ENCODE peak calls at places on chromosomes 7 and 10, in four cellular contexts. L is SK-N-SH, K is choroid plexus epithelial cell, R is HFF-Myc. J is an unnamed sample.

GRCh38 chr10:110608087-110608486 is 36.0 kb upstream of the RBM20 start:
- DNase-seq in R (no peak), L (no peak), K (no peak), J (no peak)

GRCh38 chr10:71039551-71039950 is 151.2 kb upstream of the PCBD1 start:
- DNase-seq in K (no peak), L (no peak), R (no peak), J (no peak)

GRCh38 chr10:52256832-52257691 is 57.0 kb upstream of the DKK1 start:
- DNase-seq in K (peak), L (no peak), R (no peak), J (peak)

GRCh38 chr7:45100761-45101480 is 10.6 kb downstream of the TBRG4 start:
- DNase-seq in K (no peak), L (no peak), R (no peak), J (no peak)

GRCh38 chr10:77555591-77556212 is 81.9 kb downstream of the KCNMA1 start:
- DNase-seq in L (no peak), K (peak), R (no peak), J (no peak)

GRCh38 chr10:69479737-69480412 is 28.6 kb downstream of the TSPAN15 start:
- DNase-seq in R (no peak), L (no peak), K (peak), J (peak)

GRCh38 chr10:119517235-119518141 is 25.0 kb downstream of the RGS10 start:
- DNase-seq in K (peak), R (no peak), L (no peak), J (no peak)

GRCh38 chr10:15169555-15170407 is 1.3 kb upstream of the NMT2 start:
- DNase-seq in K (peak), L (no peak), R (no peak), J (no peak)

GRCh38 chr7:1432411-1433082 is 26.7 kb downstream of the MICALL2 start:
- DNase-seq in L (peak), K (peak), R (no peak), J (no peak)

GRCh38 chr7:92834661-92835139 is 1.7 kb downstream of the CDK6 start:
- DNase-seq in K (no peak), R (no peak), L (peak), J (no peak)

GRCh38 chr7:7817748-7818147 is 99.3 kb upstream of the RPA3 start:
- DNase-seq in L (no peak), K (no peak), R (no peak), J (no peak)

GRCh38 chr7:74183653-74184450 is 9.7 kb downstream of the EIF4H start:
- DNase-seq in R (no peak), K (no peak), L (peak), J (no peak)

GRCh38 chr7:94656925-94657731 is 1.2 kb upstream of the SGCE start:
- DNase-seq in L (no peak), R (no peak), K (peak), J (no peak)

GRCh38 chr10:78865931-78866717 is 202.6 kb upstream of the ZMIZ1 start:
- DNase-seq in R (no peak), L (no peak), K (no peak), J (no peak)

GRCh38 chr10:22631646-22632278 is 82.6 kb downstream of the PIP4K2A start:
- DNase-seq in R (no peak), K (peak), L (no peak), J (no peak)

DNA sequence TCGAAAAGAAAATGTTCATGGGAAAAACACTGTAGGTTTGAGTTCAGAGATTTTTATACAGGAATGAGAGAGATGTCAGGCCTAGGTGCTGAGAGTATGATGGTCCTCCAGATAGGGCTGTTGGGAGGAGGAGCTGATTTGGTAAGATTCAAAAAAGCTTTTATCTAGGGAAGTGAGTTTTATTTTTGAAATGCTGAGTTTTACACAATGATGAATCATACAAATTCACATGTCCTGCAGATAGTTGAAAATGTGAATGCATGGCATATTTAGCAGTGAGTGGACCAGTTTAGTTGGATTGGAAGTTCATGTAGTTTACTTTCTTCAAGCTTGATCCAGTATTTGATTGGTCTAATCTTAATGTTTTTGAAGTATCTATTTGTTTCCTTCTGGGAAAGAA is 154.8 kb downstream of the LRRC4 start:
- DNase-seq in L (no peak), K (peak), R (no peak), J (no peak)
- H3K4me3 ChIP-seq in L (no peak), K (no peak), R (no peak), J (no peak)

DNA sequence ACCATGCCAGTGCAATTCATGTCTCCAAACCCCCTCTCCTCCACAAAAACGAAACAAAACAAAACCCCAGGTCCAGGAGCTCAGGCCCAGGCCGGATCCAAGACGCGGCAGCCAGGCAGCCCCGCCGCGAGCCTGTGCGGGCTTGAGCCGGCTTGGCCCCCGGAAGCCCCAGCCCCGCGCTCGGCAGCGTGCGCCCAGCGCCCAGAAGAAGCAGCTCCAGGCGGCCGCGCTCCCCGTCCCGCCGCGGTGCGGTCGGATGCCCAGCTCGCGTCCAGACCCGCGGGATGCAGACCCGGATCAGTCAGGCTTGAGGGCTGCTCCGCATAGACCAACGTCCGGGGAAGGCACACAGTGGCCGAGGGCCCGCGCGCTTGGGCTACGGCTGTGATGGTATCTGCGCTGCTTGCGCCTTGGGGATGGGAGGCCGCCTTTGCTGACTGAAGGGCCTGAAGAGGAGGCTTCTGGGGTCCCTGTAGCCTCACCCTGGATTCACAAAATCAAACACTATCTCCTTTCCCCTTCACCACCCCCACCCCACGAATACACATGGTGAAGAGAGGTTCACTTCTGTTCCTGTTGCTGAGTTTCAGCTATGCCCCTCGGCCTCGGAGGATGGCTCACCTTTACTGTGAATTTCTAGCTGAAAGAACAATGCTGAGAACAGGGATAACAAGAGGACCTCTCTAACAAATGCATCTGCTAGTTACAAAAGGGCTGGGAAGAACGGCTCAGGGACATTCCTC is 79.9 kb upstream of the EN2 start:
- DNase-seq in L (peak), K (peak), R (no peak), J (no peak)
- H3K4me3 ChIP-seq in L (peak), K (no peak), R (no peak), J (peak)

GRCh38 chr10:26697163-26697921 is at the start of gene PDSS1:
- DNase-seq in R (no peak), K (peak), L (peak), J (peak)

GRCh38 chr10:26699631-26700030 is 2.1 kb downstream of the PDSS1 start:
- DNase-seq in L (no peak), R (no peak), K (no peak), J (no peak)

GRCh38 chr10:26698909-26699308 is 1.4 kb downstream of the PDSS1 start:
- DNase-seq in K (no peak), L (no peak), R (no peak), J (no peak)

GRCh38 chr10:26697922-26698608 is 564 bp downstream of the PDSS1 start:
- DNase-seq in K (peak), L (peak), R (no peak), J (no peak)

DNA sequence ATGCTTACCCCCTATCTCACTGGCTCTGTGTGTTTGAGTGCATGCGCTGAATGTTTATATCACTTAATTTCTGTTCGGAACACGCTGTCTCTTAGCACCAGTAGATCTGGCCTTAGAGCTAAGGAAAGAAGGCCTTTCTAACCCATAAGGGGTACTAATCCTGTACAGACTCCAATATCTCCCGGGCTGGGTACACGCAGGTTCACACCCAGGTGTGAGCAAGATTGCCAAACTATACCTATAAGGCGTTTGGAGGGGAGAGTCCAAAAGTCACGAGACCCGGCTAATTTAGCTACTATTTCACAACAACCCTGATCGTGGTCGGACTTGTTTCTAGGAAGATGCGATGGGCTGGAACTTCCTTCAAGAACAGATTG is 727 bp upstream of the PDSS1 start:
- DNase-seq in K (peak), L (no peak), R (no peak), J (no peak)
- H3K4me3 ChIP-seq in K (peak), L (peak), R (peak), J (peak)

GRCh38 chr10:91555455-91555854 is 77.4 kb downstream of the PPP1R3C start:
- DNase-seq in L (no peak), K (no peak), R (no peak), J (no peak)

GRCh38 chr10:91552706-91553105 is 80.2 kb downstream of the PPP1R3C start:
- DNase-seq in R (no peak), L (no peak), K (peak), J (no peak)

GRCh38 chr10:91549296-91549695 is 83.6 kb downstream of the PPP1R3C start:
- DNase-seq in K (no peak), L (no peak), R (no peak), J (no peak)

GRCh38 chr10:91552260-91552659 is 80.6 kb downstream of the PPP1R3C start:
- DNase-seq in L (no peak), K (no peak), R (no peak), J (no peak)

GRCh38 chr10:91551856-91552255 is 81.0 kb downstream of the PPP1R3C start:
- DNase-seq in R (peak), L (peak), K (peak), J (peak)
- H3K4me3 ChIP-seq in R (no peak), L (no peak), K (no peak), J (no peak)

DNA sequence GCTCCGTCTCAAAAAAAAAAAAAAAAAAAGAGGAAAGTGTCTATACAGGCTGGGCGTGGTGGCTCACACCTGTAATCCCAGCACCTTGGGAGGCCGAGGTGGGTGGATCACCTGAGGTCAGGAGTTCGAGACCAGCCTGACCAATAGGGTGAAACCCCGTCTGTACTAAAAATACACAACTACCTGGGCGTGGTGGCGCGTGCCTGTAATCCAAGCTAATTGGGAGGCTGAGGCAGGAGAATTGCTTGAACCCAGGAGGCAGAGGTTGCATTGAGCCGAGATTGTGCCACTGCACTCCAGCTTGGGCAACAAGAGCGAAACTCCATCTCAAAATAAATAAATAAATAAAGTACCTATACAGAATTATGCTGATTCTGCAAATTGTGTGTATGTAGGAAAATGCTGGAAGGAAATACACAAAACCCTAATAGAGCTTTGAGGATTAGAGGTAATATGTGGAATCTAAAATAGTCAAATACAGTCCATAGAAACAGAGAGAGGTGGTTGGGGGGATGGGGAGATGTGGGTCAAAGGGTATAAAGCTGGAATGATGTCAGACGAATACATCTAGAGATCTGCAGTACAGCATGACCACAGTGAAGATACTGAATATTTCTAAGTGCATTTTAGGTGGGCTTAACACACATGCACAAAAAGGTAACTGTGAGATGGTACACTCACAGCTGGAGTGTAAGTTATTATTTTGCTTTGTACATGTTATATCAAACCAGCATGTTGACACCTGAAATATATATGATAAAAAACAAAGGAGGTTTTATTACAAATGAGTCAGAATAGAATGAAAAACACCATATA is 174.5 kb upstream of the KLF14 start:
- DNase-seq in L (no peak), K (no peak), R (no peak), J (no peak)
- H3K4me3 ChIP-seq in L (peak), K (no peak), R (peak), J (peak)

GRCh38 chr10:11243425-11244222 is 226.0 kb downstream of the CELF2 start:
- DNase-seq in L (no peak), R (no peak), K (no peak), J (no peak)
- H3K4me3 ChIP-seq in L (no peak), R (no peak), K (no peak), J (no peak)

GRCh38 chr7:27245124-27245797 is 2.7 kb downstream of the EVX1 start:
- DNase-seq in L (peak), R (no peak), K (no peak), J (no peak)
- H3K4me3 ChIP-seq in L (no peak), R (no peak), K (no peak), J (no peak)

GRCh38 chr7:98771519-98772241 is 98.1 kb downstream of the TMEM130 start:
- DNase-seq in K (peak), L (no peak), R (peak), J (peak)
- H3K4me3 ChIP-seq in K (no peak), L (no peak), R (no peak), J (no peak)